ENCODE peak calls at places on chromosomes 1 and 21, in four cellular contexts. One of them, this sample, is unnamed.
A peak's percentile ranks its signal among the peaks of the same experiment; 100 is the strongest.

GRCh38 chr21:34890724-34891609 is 158.1 kb downstream of the RUNX1 start:
- DNase-seq in neuronal stem cell: peak; percentile 42
- DNase-seq in trophoblast cell: peak; percentile 78
- DNase-seq in H1: peak; percentile 67
- DNase-seq in this sample: peak; percentile 73

GRCh38 chr1:91693542-91693941 is 192.4 kb downstream of the TGFBR3 start:
- DNase-seq in H1: no peak
- DNase-seq in neuronal stem cell: no peak
- DNase-seq in trophoblast cell: no peak
- DNase-seq in this sample: no peak

GRCh38 chr1:161962094-161962887 is 61.4 kb downstream of the OLFML2B start:
- DNase-seq in trophoblast cell: no peak
- DNase-seq in H1: no peak
- DNase-seq in neuronal stem cell: no peak
- DNase-seq in this sample: peak; percentile 94

GRCh38 chr1:33986389-33987095 is 122.7 kb downstream of the HMGB4 start:
- DNase-seq in neuronal stem cell: no peak
- DNase-seq in trophoblast cell: no peak
- DNase-seq in H1: no peak
- DNase-seq in this sample: no peak

GRCh38 chr21:22900511-22900910 is 1902.3 kb downstream of the NCAM2 start:
- DNase-seq in trophoblast cell: no peak
- DNase-seq in neuronal stem cell: no peak
- DNase-seq in H1: no peak
- DNase-seq in this sample: no peak

GRCh38 chr1:42936309-42937078 is 22.2 kb downstream of the SLC2A1 start:
- DNase-seq in trophoblast cell: no peak
- DNase-seq in H1: no peak
- DNase-seq in neuronal stem cell: no peak
- DNase-seq in this sample: peak; percentile 68

GRCh38 chr1:228374711-228375577 is 31.7 kb downstream of the TRIM11 start:
- DNase-seq in neuronal stem cell: no peak
- DNase-seq in trophoblast cell: no peak
- DNase-seq in H1: no peak
- DNase-seq in this sample: no peak

GRCh38 chr1:65762081-65762862 is 30.4 kb upstream of the PDE4B start:
- DNase-seq in H1: no peak
- DNase-seq in neuronal stem cell: no peak
- DNase-seq in trophoblast cell: no peak
- DNase-seq in this sample: peak; percentile 7

GRCh38 chr1:50841791-50842387 is 118.2 kb downstream of the FAF1 start:
- DNase-seq in trophoblast cell: no peak
- DNase-seq in neuronal stem cell: no peak
- DNase-seq in H1: no peak
- DNase-seq in this sample: peak; percentile 53

GRCh38 chr1:3393024-3393986 is 61.2 kb upstream of the ARHGEF16 start:
- DNase-seq in neuronal stem cell: peak; percentile 71
- DNase-seq in trophoblast cell: no peak
- DNase-seq in H1: peak; percentile 68
- DNase-seq in this sample: peak; percentile 11

GRCh38 chr1:4655674-4656532 is 1.5 kb downstream of the AJAP1 start:
- DNase-seq in trophoblast cell: peak; percentile 60
- DNase-seq in neuronal stem cell: peak; percentile 70
- DNase-seq in H1: peak; percentile 84
- DNase-seq in this sample: no peak

GRCh38 chr1:236753554-236753953 is 41.5 kb upstream of the MTR start:
- DNase-seq in H1: no peak
- DNase-seq in neuronal stem cell: peak; percentile 18
- DNase-seq in trophoblast cell: peak; percentile 18
- DNase-seq in this sample: peak; percentile 54

GRCh38 chr1:55931272-55931940 is 648.0 kb downstream of the PLPP3 start:
- DNase-seq in neuronal stem cell: no peak
- DNase-seq in H1: no peak
- DNase-seq in trophoblast cell: peak; percentile 70
- DNase-seq in this sample: no peak

GRCh38 chr1:211551628-211552465 is 27.1 kb downstream of the SLC30A1 start:
- DNase-seq in H1: no peak
- DNase-seq in neuronal stem cell: no peak
- DNase-seq in trophoblast cell: peak; percentile 85
- DNase-seq in this sample: peak; percentile 35

GRCh38 chr1:14635421-14635820 is 36.9 kb downstream of the KAZN start:
- DNase-seq in H1: no peak
- DNase-seq in neuronal stem cell: no peak
- DNase-seq in trophoblast cell: no peak
- DNase-seq in this sample: no peak

GRCh38 chr1:75668813-75669212 is 55.7 kb upstream of the ACADM start:
- DNase-seq in neuronal stem cell: no peak
- DNase-seq in H1: no peak
- DNase-seq in trophoblast cell: no peak
- DNase-seq in this sample: no peak

GRCh38 chr1:58361134-58361533 is 185.4 kb downstream of the OMA1 start:
- DNase-seq in trophoblast cell: no peak
- DNase-seq in H1: no peak
- DNase-seq in neuronal stem cell: no peak
- DNase-seq in this sample: no peak

GRCh38 chr21:20311388-20311787 is 686.8 kb upstream of the NCAM2 start:
- DNase-seq in neuronal stem cell: no peak
- DNase-seq in trophoblast cell: no peak
- DNase-seq in H1: no peak
- DNase-seq in this sample: no peak
- H2AFZ ChIP-seq in neuronal stem cell: no peak overlapping the region
- H2AFZ ChIP-seq in trophoblast cell: no peak overlapping the region
- H2AFZ ChIP-seq in H1: no peak overlapping the region
- H2AFZ ChIP-seq in this sample: no peak overlapping the region

GRCh38 chr1:245785433-245785832 is 630.6 kb downstream of the KIF26B start:
- DNase-seq in neuronal stem cell: no peak
- DNase-seq in trophoblast cell: no peak
- DNase-seq in H1: no peak
- DNase-seq in this sample: no peak

GRCh38 chr1:245788886-245789285 is 634.1 kb downstream of the KIF26B start:
- DNase-seq in neuronal stem cell: no peak
- DNase-seq in trophoblast cell: peak; percentile 84
- DNase-seq in H1: no peak
- DNase-seq in this sample: no peak

GRCh38 chr1:245791410-245792312 is 636.9 kb downstream of the KIF26B start:
- DNase-seq in trophoblast cell: peak; percentile 88
- DNase-seq in neuronal stem cell: no peak
- DNase-seq in H1: no peak
- DNase-seq in this sample: peak; percentile 76

GRCh38 chr1:245788269-245788668 is 633.5 kb downstream of the KIF26B start:
- DNase-seq in H1: no peak
- DNase-seq in neuronal stem cell: no peak
- DNase-seq in trophoblast cell: peak; percentile 73
- DNase-seq in this sample: peak; percentile 89

DNA sequence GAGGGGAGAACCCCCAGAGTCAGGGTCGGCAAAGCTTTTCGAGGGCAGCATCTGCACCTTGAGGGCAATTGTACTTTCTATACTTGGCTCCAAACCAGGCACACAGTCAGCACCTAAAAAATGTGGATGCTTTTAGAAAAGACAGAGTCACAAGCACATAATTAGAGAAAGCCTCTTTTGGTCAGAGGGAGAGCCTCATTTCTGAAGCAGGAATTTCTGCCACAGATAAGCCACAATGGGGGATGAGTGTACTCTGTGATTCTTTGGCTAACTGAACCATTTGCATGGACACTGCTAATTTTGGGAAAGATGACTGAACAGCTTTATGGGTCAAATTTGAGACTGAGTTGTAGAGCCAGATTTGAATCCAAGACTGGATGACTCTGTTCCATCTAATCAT is 635.7 kb downstream of the KIF26B start:
- DNase-seq in neuronal stem cell: no peak
- DNase-seq in trophoblast cell: peak; percentile 64
- DNase-seq in H1: no peak
- DNase-seq in this sample: no peak
- H4K91ac ChIP-seq in neuronal stem cell: no peak overlapping the region
- H4K91ac ChIP-seq in trophoblast cell: peak overlapping the region; percentile 98
- H4K91ac ChIP-seq in H1: no peak overlapping the region
- H4K91ac ChIP-seq in this sample: no peak overlapping the region

GRCh38 chr1:16112558-16113555 is 39.4 kb upstream of the FAM131C start:
- DNase-seq in trophoblast cell: no peak
- DNase-seq in neuronal stem cell: no peak
- DNase-seq in H1: peak; percentile 70
- DNase-seq in this sample: peak; percentile 31
- H2BK12ac ChIP-seq in trophoblast cell: no peak overlapping the region
- H2BK12ac ChIP-seq in neuronal stem cell: peak overlapping the region; percentile 35
- H2BK12ac ChIP-seq in H1: peak overlapping the region; percentile 75
- H2BK12ac ChIP-seq in this sample: peak overlapping the region; percentile 28

DNA sequence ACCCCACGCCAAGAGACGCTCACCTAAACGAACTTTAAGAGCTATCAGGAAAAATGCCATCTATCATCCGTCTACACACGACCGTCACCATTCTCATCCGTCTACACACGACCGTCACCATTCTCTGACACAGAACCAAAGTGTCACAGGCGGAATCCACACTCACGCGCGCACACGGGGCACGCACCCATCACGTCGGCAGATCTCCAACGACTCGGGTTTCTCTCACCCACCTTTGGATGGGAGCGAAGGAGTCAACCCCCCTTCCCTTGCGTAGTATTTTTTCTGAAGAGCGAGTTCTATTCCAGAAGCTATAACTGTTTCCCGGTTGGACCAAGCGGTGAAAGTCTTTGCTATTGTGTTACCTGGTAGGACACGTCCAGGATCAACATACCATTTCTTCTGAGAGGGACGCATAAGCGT is 937 bp downstream of the DUSP10 start:
- DNase-seq in H1: no peak
- DNase-seq in trophoblast cell: peak; percentile 23
- DNase-seq in neuronal stem cell: no peak
- DNase-seq in this sample: no peak
- H2AFZ ChIP-seq in H1: no peak overlapping the region
- H2AFZ ChIP-seq in trophoblast cell: no peak overlapping the region
- H2AFZ ChIP-seq in neuronal stem cell: peak overlapping the region; percentile 93
- H2AFZ ChIP-seq in this sample: no peak overlapping the region

GRCh38 chr1:204130989-204131892 is 20.6 kb downstream of the ETNK2 start:
- DNase-seq in neuronal stem cell: no peak
- DNase-seq in trophoblast cell: peak; percentile 67
- DNase-seq in H1: no peak
- DNase-seq in this sample: peak; percentile 84
- H4K91ac ChIP-seq in neuronal stem cell: no peak overlapping the region
- H4K91ac ChIP-seq in trophoblast cell: no peak overlapping the region
- H4K91ac ChIP-seq in H1: no peak overlapping the region
- H4K91ac ChIP-seq in this sample: peak overlapping the region; percentile 92

GRCh38 chr1:156104065-156104810 is 10.3 kb upstream of the LMNA start:
- DNase-seq in H1: no peak
- DNase-seq in neuronal stem cell: no peak
- DNase-seq in trophoblast cell: peak; percentile 69
- DNase-seq in this sample: peak; percentile 98

GRCh38 chr1:156102634-156103511 is 11.6 kb upstream of the LMNA start:
- DNase-seq in trophoblast cell: no peak
- DNase-seq in H1: no peak
- DNase-seq in neuronal stem cell: no peak
- DNase-seq in this sample: peak; percentile 77

GRCh38 chr1:156101880-156102279 is 12.6 kb upstream of the LMNA start:
- DNase-seq in H1: no peak
- DNase-seq in trophoblast cell: no peak
- DNase-seq in neuronal stem cell: no peak
- DNase-seq in this sample: peak; percentile 38

GRCh38 chr1:156104861-156105546 is 9.5 kb upstream of the LMNA start:
- DNase-seq in neuronal stem cell: no peak
- DNase-seq in trophoblast cell: peak; percentile 33
- DNase-seq in H1: no peak
- DNase-seq in this sample: peak; percentile 92

GRCh38 chr1:156103521-156103947 is 11.0 kb upstream of the LMNA start:
- DNase-seq in neuronal stem cell: no peak
- DNase-seq in trophoblast cell: no peak
- DNase-seq in H1: no peak
- DNase-seq in this sample: peak; percentile 68
- H2BK12ac ChIP-seq in neuronal stem cell: no peak overlapping the region
- H2BK12ac ChIP-seq in trophoblast cell: peak overlapping the region; percentile 67
- H2BK12ac ChIP-seq in H1: peak overlapping the region; percentile 97
- H2BK12ac ChIP-seq in this sample: peak overlapping the region; percentile 92

This sample was measured in mesenchymal stem cell.